ENCODE peak calls at places on chromosomes 7 and 10, in seven cellular contexts. X, P, U, S, J, B and E are unnamed samples.

GRCh38 chr10:92241158-92241500 is 49.7 kb downstream of the CPEB3 start:
- DNase-seq in X (peak; percentile 44), P (peak; percentile 9), U (no peak), S (no peak), J (no peak), B (peak; percentile 73), E (no peak)

GRCh38 chr7:44194069-44194468 is 4.8 kb upstream of the GCK start:
- DNase-seq in X (no peak), P (peak; percentile 33), U (no peak), S (peak; percentile 29), J (no peak), B (peak; percentile 37), E (no peak)

GRCh38 chr10:44851413-44851812 is 59.7 kb upstream of the TMEM72 start:
- DNase-seq in X (no peak), P (no peak), U (no peak), S (no peak), J (no peak), B (no peak), E (no peak)

GRCh38 chr10:32854435-32854834 is 103.6 kb downstream of the ITGB1 start:
- DNase-seq in X (no peak), P (no peak), U (no peak), S (no peak), J (no peak), B (no peak), E (no peak)

GRCh38 chr7:81669476-81670105 is 100.3 kb downstream of the HGF start:
- DNase-seq in X (no peak), P (no peak), U (no peak), S (no peak), J (no peak), B (peak; percentile 68), E (no peak)

GRCh38 chr10:14652067-14652466 is 122.6 kb downstream of the FAM107B start:
- DNase-seq in X (no peak), P (peak; percentile 3), U (no peak), S (peak; percentile 82), J (no peak), B (peak; percentile 67), E (no peak)

GRCh38 chr10:34808789-34809745 is 6.0 kb downstream of the PARD3 start:
- DNase-seq in X (peak; percentile 44), P (peak; percentile 43), U (peak; percentile 67), S (peak; percentile 73), J (no peak), B (peak; percentile 83), E (no peak)

GRCh38 chr10:88389456-88389855 is 193.7 kb downstream of the RNLS start:
- DNase-seq in X (no peak), P (peak; percentile 73), U (no peak), S (peak; percentile 69), J (no peak), B (peak; percentile 42), E (no peak)

GRCh38 chr7:102466097-102466496 is 1.3 kb downstream of the LRWD1 start:
- DNase-seq in X (no peak), P (no peak), U (no peak), S (no peak), J (no peak), B (no peak), E (no peak)

GRCh38 chr7:111029574-111030357 is 61.2 kb upstream of the LRRN3 start:
- DNase-seq in X (no peak), P (peak; percentile 17), U (no peak), S (peak; percentile 56), J (no peak), B (no peak), E (no peak)

GRCh38 chr7:28808786-28809533 is 149.2 kb downstream of the TRIL start:
- DNase-seq in X (no peak), P (peak; percentile 69), U (peak; percentile 60), S (peak; percentile 17), J (no peak), B (peak; percentile 47), E (no peak)

DNA sequence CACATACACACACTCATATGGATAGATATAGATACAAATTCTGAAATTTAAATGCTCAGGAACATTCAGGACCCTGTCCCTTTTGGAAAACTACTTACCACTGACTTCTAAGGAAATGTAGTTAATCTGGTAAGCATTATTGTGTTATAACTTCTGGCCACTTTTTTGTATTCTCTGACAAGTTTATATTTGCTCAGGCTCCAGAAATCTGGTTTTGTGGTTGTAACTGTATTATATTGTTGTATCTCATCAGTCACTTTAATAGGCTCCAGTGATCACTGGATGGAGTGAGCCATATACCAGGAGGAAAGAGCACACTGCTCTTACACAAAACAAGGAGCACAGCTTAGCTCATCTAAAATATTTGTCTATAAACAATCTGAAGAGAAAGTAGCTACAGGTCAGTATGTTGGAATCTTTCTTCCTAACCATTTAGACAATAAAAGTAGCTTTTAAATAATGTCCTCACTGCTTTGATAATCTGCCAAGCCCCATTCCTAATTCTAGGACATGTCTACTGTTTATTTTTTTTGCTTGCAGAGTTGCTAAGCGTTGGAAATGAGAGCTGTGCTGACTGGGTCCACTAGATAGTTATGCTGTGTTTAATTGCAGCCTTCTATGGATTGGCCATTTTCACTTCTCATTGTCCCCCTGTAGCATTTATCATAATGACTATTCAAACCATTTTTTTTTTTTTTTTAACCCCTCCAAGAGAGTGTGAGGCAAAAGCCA is 43.8 kb downstream of the SMNDC1 start:
- DNase-seq in X (no peak), P (peak; percentile 60), U (no peak), S (peak; percentile 32), J (no peak), B (no peak), E (no peak)
- H3K4ac ChIP-seq in X (no peak overlapping the region), P (no peak overlapping the region), U (no peak overlapping the region), S (no peak overlapping the region), J (no peak overlapping the region), B (no peak overlapping the region), E (no peak overlapping the region)

GRCh38 chr7:223861-224260 is 31.5 kb downstream of the FAM20C start:
- DNase-seq in X (no peak), P (no peak), U (no peak), S (no peak), J (no peak), B (no peak), E (no peak)

GRCh38 chr7:227940-228339 is 35.6 kb downstream of the FAM20C start:
- DNase-seq in X (no peak), P (no peak), U (no peak), S (no peak), J (no peak), B (no peak), E (no peak)

GRCh38 chr7:228610-229009 is 36.2 kb downstream of the FAM20C start:
- DNase-seq in X (no peak), P (no peak), U (no peak), S (no peak), J (no peak), B (no peak), E (no peak)

GRCh38 chr7:229184-229964 is 37.0 kb downstream of the FAM20C start:
- DNase-seq in X (no peak), P (peak; percentile 97), U (no peak), S (peak; percentile 75), J (no peak), B (no peak), E (no peak)

GRCh38 chr7:226281-226882 is 34.0 kb downstream of the FAM20C start:
- DNase-seq in X (no peak), P (peak; percentile 72), U (no peak), S (peak; percentile 75), J (no peak), B (no peak), E (no peak)
- H2BK5ac ChIP-seq in X (no peak overlapping the region), P (peak overlapping the region; percentile 77), U (no peak overlapping the region), S (no peak overlapping the region), J (no peak overlapping the region), B (no peak overlapping the region), E (no peak overlapping the region)

GRCh38 chr10:68099736-68100135 is 9.6 kb upstream of the MYPN start:
- DNase-seq in X (no peak), P (peak; percentile 89), U (no peak), S (peak; percentile 65), J (peak; percentile 4), B (no peak), E (no peak)
- H3K4me1 ChIP-seq in X (peaks cover 2% of the 10 kb centered on the region), P (peaks cover 19% of the 10 kb centered on the region), U (no peaks in the 10 kb centered on the region), S (peaks cover 4% of the 10 kb centered on the region), J (no peaks in the 10 kb centered on the region), B (no peaks in the 10 kb centered on the region), E (no peaks in the 10 kb centered on the region)

GRCh38 chr7:18179058-18179457 is 151.4 kb upstream of the PRPS1L1 start:
- DNase-seq in X (no peak), P (no peak), U (no peak), S (no peak), J (no peak), B (no peak), E (no peak)
- H3K4ac ChIP-seq in X (no peak overlapping the region), P (no peak overlapping the region), U (no peak overlapping the region), S (no peak overlapping the region), J (no peak overlapping the region), B (no peak overlapping the region), E (no peak overlapping the region)